ENCODE peak calls at places on chromosomes 3 and 15, in six cellular contexts. One of them, this sample, is unnamed.
A peak's percentile ranks its signal among the peaks of the same experiment; 100 is the strongest.

GRCh38 chr3:12154151-12154550 is 4.6 kb downstream of the TIMP4 start:
- DNase-seq in hepatocyte: no peak
- DNase-seq in fibroblast of mammary gland: peak; percentile 47
- DNase-seq in AG04450: no peak
- DNase-seq in astrocyte of the spinal cord: peak; percentile 22
- DNase-seq in brain microvascular endothelial cell: no peak
- DNase-seq in this sample: no peak

GRCh38 chr3:139108253-139108969 is 63.7 kb upstream of the PRR23C start:
- DNase-seq in hepatocyte: no peak
- DNase-seq in fibroblast of mammary gland: no peak
- DNase-seq in brain microvascular endothelial cell: no peak
- DNase-seq in astrocyte of the spinal cord: no peak
- DNase-seq in AG04450: no peak
- DNase-seq in this sample: no peak

GRCh38 chr3:60301142-60301541 is 950.1 kb downstream of the FHIT start:
- DNase-seq in hepatocyte: peak; percentile 11
- DNase-seq in fibroblast of mammary gland: peak; percentile 84
- DNase-seq in astrocyte of the spinal cord: peak; percentile 52
- DNase-seq in AG04450: peak; percentile 76
- DNase-seq in brain microvascular endothelial cell: peak; percentile 26
- DNase-seq in this sample: no peak

GRCh38 chr3:53885239-53885638 is 3.3 kb upstream of the ACTR8 start:
- DNase-seq in brain microvascular endothelial cell: peak; percentile 27
- DNase-seq in AG04450: no peak
- DNase-seq in hepatocyte: no peak
- DNase-seq in astrocyte of the spinal cord: no peak
- DNase-seq in fibroblast of mammary gland: no peak
- DNase-seq in this sample: no peak

GRCh38 chr3:49027634-49028033 is 1.6 kb downstream of the IMPDH2 start:
- DNase-seq in AG04450: no peak
- DNase-seq in fibroblast of mammary gland: no peak
- DNase-seq in hepatocyte: no peak
- DNase-seq in astrocyte of the spinal cord: no peak
- DNase-seq in brain microvascular endothelial cell: no peak
- DNase-seq in this sample: no peak

GRCh38 chr3:11910971-11911531 is 64.4 kb upstream of the TAMM41 start:
- DNase-seq in fibroblast of mammary gland: peak; percentile 20
- DNase-seq in brain microvascular endothelial cell: no peak
- DNase-seq in hepatocyte: no peak
- DNase-seq in AG04450: no peak
- DNase-seq in astrocyte of the spinal cord: no peak
- DNase-seq in this sample: no peak

GRCh38 chr15:69979269-69979668 is 118.4 kb downstream of the TLE3 start:
- DNase-seq in hepatocyte: no peak
- DNase-seq in astrocyte of the spinal cord: no peak
- DNase-seq in AG04450: no peak
- DNase-seq in fibroblast of mammary gland: peak; percentile 3
- DNase-seq in brain microvascular endothelial cell: peak; percentile 30
- DNase-seq in this sample: no peak

GRCh38 chr15:83285284-83285978 is 967 bp upstream of the BNC1 start:
- DNase-seq in fibroblast of mammary gland: no peak
- DNase-seq in astrocyte of the spinal cord: no peak
- DNase-seq in hepatocyte: no peak
- DNase-seq in brain microvascular endothelial cell: no peak
- DNase-seq in AG04450: no peak
- DNase-seq in this sample: no peak

GRCh38 chr3:71581451-71581980 is 2.0 kb downstream of the FOXP1 start:
- DNase-seq in fibroblast of mammary gland: no peak
- DNase-seq in AG04450: no peak
- DNase-seq in hepatocyte: peak; percentile 50
- DNase-seq in brain microvascular endothelial cell: no peak
- DNase-seq in astrocyte of the spinal cord: peak; percentile 29
- DNase-seq in this sample: no peak

GRCh38 chr3:40022267-40022827 is 212.9 kb downstream of the MYRIP start:
- DNase-seq in AG04450: no peak
- DNase-seq in brain microvascular endothelial cell: no peak
- DNase-seq in hepatocyte: no peak
- DNase-seq in fibroblast of mammary gland: no peak
- DNase-seq in astrocyte of the spinal cord: no peak
- DNase-seq in this sample: no peak

GRCh38 chr3:29170894-29171582 is 109.8 kb upstream of the RBMS3 start:
- DNase-seq in astrocyte of the spinal cord: peak; percentile 60
- DNase-seq in hepatocyte: no peak
- DNase-seq in fibroblast of mammary gland: peak; percentile 24
- DNase-seq in brain microvascular endothelial cell: peak; percentile 49
- DNase-seq in AG04450: no peak
- DNase-seq in this sample: no peak

GRCh38 chr3:12303532-12303931 is 14.7 kb downstream of the PPARG start:
- DNase-seq in fibroblast of mammary gland: peak; percentile 99
- DNase-seq in brain microvascular endothelial cell: peak; percentile 88
- DNase-seq in AG04450: peak; percentile 83
- DNase-seq in astrocyte of the spinal cord: peak; percentile 86
- DNase-seq in hepatocyte: no peak
- DNase-seq in this sample: no peak

GRCh38 chr3:188533612-188534357 is 379.8 kb downstream of the LPP start:
- DNase-seq in brain microvascular endothelial cell: no peak
- DNase-seq in fibroblast of mammary gland: no peak
- DNase-seq in hepatocyte: no peak
- DNase-seq in AG04450: no peak
- DNase-seq in astrocyte of the spinal cord: no peak
- DNase-seq in this sample: no peak

GRCh38 chr3:10581251-10581650 is 75.9 kb upstream of the ATP2B2 start:
- DNase-seq in astrocyte of the spinal cord: peak; percentile 52
- DNase-seq in brain microvascular endothelial cell: no peak
- DNase-seq in AG04450: no peak
- DNase-seq in hepatocyte: no peak
- DNase-seq in fibroblast of mammary gland: peak; percentile 23
- DNase-seq in this sample: no peak

GRCh38 chr15:90557651-90558084 is 27.9 kb downstream of the CRTC3 start:
- DNase-seq in brain microvascular endothelial cell: peak; percentile 74
- DNase-seq in AG04450: no peak
- DNase-seq in fibroblast of mammary gland: peak; percentile 80
- DNase-seq in hepatocyte: peak; percentile 41
- DNase-seq in astrocyte of the spinal cord: peak; percentile 69
- DNase-seq in this sample: no peak

GRCh38 chr3:154971341-154971740 is 108.8 kb upstream of the MME start:
- DNase-seq in hepatocyte: no peak
- DNase-seq in astrocyte of the spinal cord: peak; percentile 18
- DNase-seq in brain microvascular endothelial cell: no peak
- DNase-seq in fibroblast of mammary gland: peak; percentile 62
- DNase-seq in AG04450: no peak
- DNase-seq in this sample: no peak

GRCh38 chr15:59933607-59934006 is 70.5 kb upstream of the FOXB1 start:
- DNase-seq in brain microvascular endothelial cell: no peak
- DNase-seq in AG04450: no peak
- DNase-seq in fibroblast of mammary gland: no peak
- DNase-seq in hepatocyte: no peak
- DNase-seq in astrocyte of the spinal cord: no peak
- DNase-seq in this sample: no peak

GRCh38 chr15:50909044-50909342 is 510 bp downstream of the AP4E1 start:
- DNase-seq in astrocyte of the spinal cord: peak; percentile 48
- DNase-seq in AG04450: no peak
- DNase-seq in hepatocyte: no peak
- DNase-seq in fibroblast of mammary gland: peak; percentile 27
- DNase-seq in brain microvascular endothelial cell: no peak
- DNase-seq in this sample: no peak

GRCh38 chr3:151909720-151910405 is 36.4 kb downstream of the SUCNR1 start:
- DNase-seq in fibroblast of mammary gland: no peak
- DNase-seq in AG04450: no peak
- DNase-seq in hepatocyte: no peak
- DNase-seq in astrocyte of the spinal cord: peak; percentile 63
- DNase-seq in brain microvascular endothelial cell: no peak
- DNase-seq in this sample: no peak

GRCh38 chr3:48372862-48373435 is 930 bp downstream of the FBXW12 start:
- DNase-seq in brain microvascular endothelial cell: no peak
- DNase-seq in fibroblast of mammary gland: no peak
- DNase-seq in hepatocyte: no peak
- DNase-seq in AG04450: no peak
- DNase-seq in astrocyte of the spinal cord: no peak
- DNase-seq in this sample: no peak

GRCh38 chr15:50353999-50354837 is 780 bp downstream of the GABPB1 start:
- DNase-seq in hepatocyte: peak; percentile 74
- DNase-seq in AG04450: peak; percentile 76
- DNase-seq in fibroblast of mammary gland: peak; percentile 91
- DNase-seq in astrocyte of the spinal cord: peak; percentile 92
- DNase-seq in brain microvascular endothelial cell: peak; percentile 81
- DNase-seq in this sample: peak; percentile 41

DNA sequence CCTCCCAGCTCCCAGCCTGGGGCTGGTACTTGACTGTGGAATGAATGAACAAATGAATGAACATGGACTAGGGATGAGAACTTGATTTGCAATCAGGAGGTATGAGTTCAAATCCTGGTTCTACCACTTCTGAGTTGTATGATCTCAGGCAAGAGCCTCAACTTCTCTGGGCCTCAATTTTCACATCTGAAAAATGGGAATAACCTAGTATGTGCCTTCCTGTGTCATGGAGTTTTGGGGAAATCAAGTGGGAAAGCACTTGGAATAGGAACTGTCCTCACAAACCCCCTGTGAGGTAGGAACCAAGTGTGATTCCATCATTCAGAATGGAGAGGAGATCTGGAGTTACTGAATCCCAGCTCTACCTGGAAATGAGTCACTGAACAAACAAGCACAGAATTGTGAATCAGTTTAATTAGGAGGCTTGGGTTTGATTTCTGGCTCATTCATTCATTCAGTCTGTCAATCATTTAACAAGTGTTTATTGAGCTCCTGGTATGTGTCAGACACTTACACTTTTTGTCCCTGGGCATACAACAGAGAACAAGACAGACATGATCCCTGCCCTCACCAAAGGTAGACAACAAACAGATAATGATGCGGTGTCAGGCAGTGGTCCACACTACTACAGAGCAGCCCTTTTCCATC is 29.7 kb downstream of the DNASE1L3 start:
- DNase-seq in AG04450: no peak
- DNase-seq in fibroblast of mammary gland: no peak
- DNase-seq in brain microvascular endothelial cell: no peak
- DNase-seq in hepatocyte: no peak
- DNase-seq in astrocyte of the spinal cord: no peak
- DNase-seq in this sample: no peak
- TF ChIP-seq CTCF in AG04450: no peak
- TF ChIP-seq CTCF in fibroblast of mammary gland: no peak
- TF ChIP-seq CTCF in brain microvascular endothelial cell: no peak
- TF ChIP-seq CTCF in hepatocyte: no peak
- TF ChIP-seq CTCF in astrocyte of the spinal cord: no peak
- TF ChIP-seq CTCF in this sample: no peak

GRCh38 chr3:142447852-142448315 is at the start of gene XRN1:
- DNase-seq in AG04450: peak; percentile 86
- DNase-seq in fibroblast of mammary gland: peak; percentile 94
- DNase-seq in brain microvascular endothelial cell: peak; percentile 95
- DNase-seq in astrocyte of the spinal cord: peak; percentile 96
- DNase-seq in hepatocyte: peak; percentile 98
- DNase-seq in this sample: peak; percentile 77
- H3K4me3 ChIP-seq in AG04450: peak within 1 kb of the TSS; percentile 97
- H3K4me3 ChIP-seq in fibroblast of mammary gland: peak within 1 kb of the TSS; percentile 100
- H3K4me3 ChIP-seq in brain microvascular endothelial cell: peak within 1 kb of the TSS; percentile 100
- H3K4me3 ChIP-seq in astrocyte of the spinal cord: peak within 1 kb of the TSS; percentile 100
- H3K4me3 ChIP-seq in hepatocyte: peak within 1 kb of the TSS; percentile 67
- H3K4me3 ChIP-seq in this sample: peak within 1 kb of the TSS; percentile 87

GRCh38 chr3:119717520-119717919 is 14.7 kb downstream of the CFAP91 start:
- DNase-seq in astrocyte of the spinal cord: no peak
- DNase-seq in brain microvascular endothelial cell: no peak
- DNase-seq in fibroblast of mammary gland: no peak
- DNase-seq in AG04450: no peak
- DNase-seq in hepatocyte: no peak
- DNase-seq in this sample: no peak
- TF ChIP-seq CTCF in astrocyte of the spinal cord: no peak
- TF ChIP-seq CTCF in brain microvascular endothelial cell: no peak
- TF ChIP-seq CTCF in fibroblast of mammary gland: no peak
- TF ChIP-seq CTCF in AG04450: no peak
- TF ChIP-seq CTCF in hepatocyte: no peak
- TF ChIP-seq CTCF in this sample: no peak

DNA sequence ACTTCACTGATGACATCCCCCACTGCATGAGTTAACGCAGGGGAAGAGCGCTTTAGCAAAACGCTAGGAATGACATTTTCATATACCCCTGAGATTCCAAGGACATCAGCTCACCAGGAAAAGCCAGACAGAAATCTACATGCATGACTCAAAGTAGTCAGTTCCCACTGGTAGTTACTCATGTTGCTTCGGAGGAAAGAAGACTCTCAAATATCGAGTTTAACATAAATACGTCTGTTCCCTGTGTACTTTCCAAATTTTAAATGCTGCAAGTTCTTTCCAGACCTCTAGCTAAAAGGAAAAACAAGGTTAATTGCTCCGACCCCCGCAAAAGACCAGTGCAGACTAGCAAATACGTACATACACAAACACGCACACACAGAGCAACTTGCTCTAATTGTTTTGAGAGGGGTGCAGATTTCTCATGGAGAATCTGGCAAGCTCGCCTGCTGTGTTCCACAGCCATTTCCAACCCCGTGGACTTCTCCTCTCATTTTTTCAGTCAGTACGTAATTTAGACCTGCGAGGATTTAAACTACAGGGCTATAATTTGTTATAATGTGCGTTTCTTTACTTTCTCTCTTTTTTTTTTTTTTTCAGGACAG is 115.5 kb upstream of the PRICKLE2 start:
- DNase-seq in hepatocyte: peak; percentile 46
- DNase-seq in AG04450: peak; percentile 74
- DNase-seq in astrocyte of the spinal cord: peak; percentile 87
- DNase-seq in brain microvascular endothelial cell: peak; percentile 82
- DNase-seq in fibroblast of mammary gland: peak; percentile 93
- DNase-seq in this sample: no peak
- H3K4me3 ChIP-seq in hepatocyte: no peak overlapping the region
- H3K4me3 ChIP-seq in AG04450: peak overlapping the region; percentile 43
- H3K4me3 ChIP-seq in astrocyte of the spinal cord: no peak overlapping the region
- H3K4me3 ChIP-seq in brain microvascular endothelial cell: peak overlapping the region; percentile 4
- H3K4me3 ChIP-seq in fibroblast of mammary gland: peak overlapping the region; percentile 15
- H3K4me3 ChIP-seq in this sample: no peak overlapping the region

DNA sequence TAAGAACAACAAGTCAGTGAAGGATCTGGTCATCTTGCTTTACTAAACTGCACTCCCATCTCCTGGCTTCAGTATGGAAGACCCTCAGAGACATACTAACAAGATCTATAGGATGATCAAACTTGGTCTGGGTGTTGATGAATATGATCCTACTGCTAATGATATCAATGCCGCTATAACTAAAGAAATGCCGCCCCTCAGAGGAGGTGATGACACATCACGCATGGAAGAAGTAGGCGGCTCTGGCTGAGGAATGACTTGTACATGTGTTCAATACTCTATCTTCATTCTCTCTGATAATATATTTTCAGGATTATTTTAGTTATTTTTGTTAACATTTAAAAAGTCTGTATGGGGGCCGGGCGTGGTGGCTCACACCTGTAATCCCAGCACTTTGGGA is 17.5 kb upstream of the EIF2B5 start:
- DNase-seq in AG04450: no peak
- DNase-seq in brain microvascular endothelial cell: no peak
- DNase-seq in hepatocyte: no peak
- DNase-seq in astrocyte of the spinal cord: no peak
- DNase-seq in fibroblast of mammary gland: peak; percentile 16
- DNase-seq in this sample: no peak
- TF ChIP-seq CTCF in AG04450: no peak
- TF ChIP-seq CTCF in brain microvascular endothelial cell: no peak
- TF ChIP-seq CTCF in hepatocyte: no peak
- TF ChIP-seq CTCF in astrocyte of the spinal cord: no peak
- TF ChIP-seq CTCF in fibroblast of mammary gland: no peak
- TF ChIP-seq CTCF in this sample: no peak

GRCh38 chr3:52057806-52058099 is 1.4 kb upstream of the DUSP7 start:
- DNase-seq in astrocyte of the spinal cord: no peak
- DNase-seq in AG04450: no peak
- DNase-seq in brain microvascular endothelial cell: no peak
- DNase-seq in hepatocyte: no peak
- DNase-seq in fibroblast of mammary gland: no peak
- DNase-seq in this sample: no peak
- H3K4me3 ChIP-seq in astrocyte of the spinal cord: peak overlapping the region; percentile 46
- H3K4me3 ChIP-seq in AG04450: peak overlapping the region; percentile 66
- H3K4me3 ChIP-seq in brain microvascular endothelial cell: peak overlapping the region; percentile 56
- H3K4me3 ChIP-seq in hepatocyte: no peak overlapping the region
- H3K4me3 ChIP-seq in fibroblast of mammary gland: peak overlapping the region; percentile 52
- H3K4me3 ChIP-seq in this sample: peak overlapping the region; percentile 50

GRCh38 chr3:149541091-149541491 is 66.6 kb downstream of the TM4SF4 start:
- DNase-seq in AG04450: no peak
- DNase-seq in fibroblast of mammary gland: no peak
- DNase-seq in astrocyte of the spinal cord: peak; percentile 69
- DNase-seq in brain microvascular endothelial cell: peak; percentile 29
- DNase-seq in hepatocyte: no peak
- DNase-seq in this sample: no peak
- TF ChIP-seq CTCF in AG04450: peak; percentile 35
- TF ChIP-seq CTCF in fibroblast of mammary gland: peak; percentile 22
- TF ChIP-seq CTCF in astrocyte of the spinal cord: peak; percentile 33
- TF ChIP-seq CTCF in brain microvascular endothelial cell: peak; percentile 53
- TF ChIP-seq CTCF in hepatocyte: no peak
- TF ChIP-seq CTCF in this sample: peak; percentile 41